ENCODE peak calls at places on chromosomes 6 and 20, in nine cellular contexts. One of them, this sample, is unnamed.

GRCh38 chr6:44304282-44305199 is 8.6 kb downstream of the AARS2 start:
- DNase-seq in fibroblast of lung: peak; percentile 33
- DNase-seq in ovary: no peak
- DNase-seq in AG10803: peak; percentile 45
- DNase-seq in AG04450: no peak
- DNase-seq in PC-9: peak; percentile 22
- DNase-seq in lung: no peak
- DNase-seq in cardiac fibroblast: peak; percentile 54
- DNase-seq in endothelial cell: peak; percentile 62
- DNase-seq in this sample: peak; percentile 71

GRCh38 chr20:46035713-46036112 is 6.7 kb downstream of the SLC12A5 start:
- DNase-seq in endothelial cell: no peak
- DNase-seq in fibroblast of lung: no peak
- DNase-seq in ovary: no peak
- DNase-seq in lung: no peak
- DNase-seq in cardiac fibroblast: no peak
- DNase-seq in PC-9: no peak
- DNase-seq in AG10803: no peak
- DNase-seq in AG04450: no peak
- DNase-seq in this sample: no peak

GRCh38 chr20:62774762-62775161 is 21.5 kb upstream of the MRGBP start:
- DNase-seq in ovary: no peak
- DNase-seq in PC-9: no peak
- DNase-seq in AG10803: no peak
- DNase-seq in endothelial cell: no peak
- DNase-seq in fibroblast of lung: no peak
- DNase-seq in cardiac fibroblast: no peak
- DNase-seq in lung: no peak
- DNase-seq in AG04450: no peak
- DNase-seq in this sample: no peak

GRCh38 chr20:46129955-46130481 is 11.9 kb downstream of the CD40 start:
- DNase-seq in PC-9: no peak
- DNase-seq in ovary: no peak
- DNase-seq in endothelial cell: no peak
- DNase-seq in AG10803: no peak
- DNase-seq in AG04450: no peak
- DNase-seq in cardiac fibroblast: no peak
- DNase-seq in lung: no peak
- DNase-seq in fibroblast of lung: no peak
- DNase-seq in this sample: no peak

GRCh38 chr6:54860739-54861138 is 14.2 kb downstream of the FAM83B start:
- DNase-seq in lung: no peak
- DNase-seq in fibroblast of lung: peak; percentile 58
- DNase-seq in cardiac fibroblast: peak; percentile 20
- DNase-seq in ovary: no peak
- DNase-seq in AG04450: no peak
- DNase-seq in endothelial cell: no peak
- DNase-seq in PC-9: no peak
- DNase-seq in AG10803: peak; percentile 32
- DNase-seq in this sample: no peak

GRCh38 chr20:43752561-43753301 is 25.9 kb upstream of the GTSF1L start:
- DNase-seq in fibroblast of lung: peak; percentile 89
- DNase-seq in endothelial cell: no peak
- DNase-seq in lung: peak; percentile 51
- DNase-seq in ovary: no peak
- DNase-seq in AG04450: no peak
- DNase-seq in PC-9: peak; percentile 49
- DNase-seq in AG10803: peak; percentile 94
- DNase-seq in cardiac fibroblast: peak; percentile 94
- DNase-seq in this sample: peak; percentile 70

GRCh38 chr20:62583424-62583920 is 58.8 kb upstream of the SLCO4A1 start:
- DNase-seq in AG04450: no peak
- DNase-seq in ovary: no peak
- DNase-seq in lung: no peak
- DNase-seq in PC-9: no peak
- DNase-seq in AG10803: peak; percentile 18
- DNase-seq in endothelial cell: no peak
- DNase-seq in cardiac fibroblast: no peak
- DNase-seq in fibroblast of lung: peak; percentile 9
- DNase-seq in this sample: no peak

GRCh38 chr6:30334077-30334476 is 7.3 kb downstream of the TRIM39 start:
- DNase-seq in fibroblast of lung: no peak
- DNase-seq in endothelial cell: no peak
- DNase-seq in AG10803: no peak
- DNase-seq in ovary: no peak
- DNase-seq in lung: no peak
- DNase-seq in PC-9: no peak
- DNase-seq in cardiac fibroblast: no peak
- DNase-seq in AG04450: no peak
- DNase-seq in this sample: no peak

GRCh38 chr6:6682225-6682624 is 93.7 kb downstream of the LY86 start:
- DNase-seq in fibroblast of lung: no peak
- DNase-seq in lung: no peak
- DNase-seq in endothelial cell: no peak
- DNase-seq in cardiac fibroblast: no peak
- DNase-seq in AG04450: no peak
- DNase-seq in ovary: no peak
- DNase-seq in AG10803: no peak
- DNase-seq in PC-9: no peak
- DNase-seq in this sample: no peak

GRCh38 chr6:87152528-87152950 is 2.8 kb upstream of the ZNF292 start:
- DNase-seq in lung: no peak
- DNase-seq in ovary: no peak
- DNase-seq in fibroblast of lung: peak; percentile 31
- DNase-seq in cardiac fibroblast: peak; percentile 24
- DNase-seq in endothelial cell: no peak
- DNase-seq in PC-9: no peak
- DNase-seq in AG04450: no peak
- DNase-seq in AG10803: peak; percentile 25
- DNase-seq in this sample: peak; percentile 13

GRCh38 chr20:16801919-16802651 is 53.9 kb downstream of the OTOR start:
- DNase-seq in AG10803: peak; percentile 53
- DNase-seq in lung: peak; percentile 59
- DNase-seq in fibroblast of lung: peak; percentile 58
- DNase-seq in cardiac fibroblast: peak; percentile 64
- DNase-seq in AG04450: peak; percentile 16
- DNase-seq in ovary: peak; percentile 49
- DNase-seq in PC-9: peak; percentile 64
- DNase-seq in endothelial cell: peak; percentile 82
- DNase-seq in this sample: peak; percentile 21

GRCh38 chr6:47794577-47795135 is 12.8 kb downstream of the OPN5 start:
- DNase-seq in AG04450: no peak
- DNase-seq in cardiac fibroblast: no peak
- DNase-seq in endothelial cell: no peak
- DNase-seq in ovary: no peak
- DNase-seq in PC-9: no peak
- DNase-seq in lung: no peak
- DNase-seq in AG10803: no peak
- DNase-seq in fibroblast of lung: no peak
- DNase-seq in this sample: no peak

GRCh38 chr6:157597461-157598312 is 216.7 kb downstream of the ZDHHC14 start:
- DNase-seq in PC-9: peak; percentile 42
- DNase-seq in endothelial cell: peak; percentile 47
- DNase-seq in AG10803: peak; percentile 34
- DNase-seq in ovary: no peak
- DNase-seq in cardiac fibroblast: peak; percentile 53
- DNase-seq in AG04450: no peak
- DNase-seq in fibroblast of lung: peak; percentile 55
- DNase-seq in lung: no peak
- DNase-seq in this sample: peak; percentile 72

GRCh38 chr6:43714311-43715055 is 26.9 kb upstream of the MRPS18A start:
- DNase-seq in endothelial cell: no peak
- DNase-seq in lung: no peak
- DNase-seq in AG10803: peak; percentile 44
- DNase-seq in ovary: peak; percentile 66
- DNase-seq in AG04450: peak; percentile 61
- DNase-seq in PC-9: no peak
- DNase-seq in cardiac fibroblast: no peak
- DNase-seq in fibroblast of lung: peak; percentile 85
- DNase-seq in this sample: no peak

GRCh38 chr6:7721654-7722053 is 4.2 kb upstream of the BMP6 start:
- DNase-seq in AG10803: peak; percentile 71
- DNase-seq in endothelial cell: no peak
- DNase-seq in fibroblast of lung: peak; percentile 52
- DNase-seq in cardiac fibroblast: peak; percentile 73
- DNase-seq in PC-9: no peak
- DNase-seq in AG04450: no peak
- DNase-seq in lung: no peak
- DNase-seq in ovary: no peak
- DNase-seq in this sample: peak; percentile 57
- TF ChIP-seq CTCF in AG10803: peak; percentile 59
- TF ChIP-seq CTCF in endothelial cell: peak; percentile 36
- TF ChIP-seq CTCF in fibroblast of lung: peak; percentile 31
- TF ChIP-seq CTCF in cardiac fibroblast: peak; percentile 34
- TF ChIP-seq CTCF in PC-9: peak; percentile 56
- TF ChIP-seq CTCF in AG04450: peak; percentile 24
- TF ChIP-seq CTCF in lung: no peak
- TF ChIP-seq CTCF in ovary: no peak
- TF ChIP-seq CTCF in this sample: peak; percentile 8

GRCh38 chr20:6178537-6178936 is 55.7 kb upstream of the FERMT1 start:
- DNase-seq in fibroblast of lung: peak; percentile 66
- DNase-seq in endothelial cell: peak; percentile 21
- DNase-seq in cardiac fibroblast: peak; percentile 72
- DNase-seq in AG04450: peak; percentile 3
- DNase-seq in PC-9: no peak
- DNase-seq in AG10803: peak; percentile 24
- DNase-seq in lung: no peak
- DNase-seq in ovary: no peak
- DNase-seq in this sample: no peak

GRCh38 chr20:6180531-6180930 is 57.7 kb upstream of the FERMT1 start:
- DNase-seq in endothelial cell: no peak
- DNase-seq in lung: no peak
- DNase-seq in PC-9: no peak
- DNase-seq in ovary: no peak
- DNase-seq in fibroblast of lung: no peak
- DNase-seq in cardiac fibroblast: no peak
- DNase-seq in AG04450: no peak
- DNase-seq in AG10803: no peak
- DNase-seq in this sample: no peak

GRCh38 chr20:6185268-6185667 is 62.4 kb upstream of the FERMT1 start:
- DNase-seq in PC-9: no peak
- DNase-seq in ovary: no peak
- DNase-seq in lung: no peak
- DNase-seq in AG04450: no peak
- DNase-seq in fibroblast of lung: no peak
- DNase-seq in AG10803: no peak
- DNase-seq in cardiac fibroblast: no peak
- DNase-seq in endothelial cell: no peak
- DNase-seq in this sample: no peak

DNA sequence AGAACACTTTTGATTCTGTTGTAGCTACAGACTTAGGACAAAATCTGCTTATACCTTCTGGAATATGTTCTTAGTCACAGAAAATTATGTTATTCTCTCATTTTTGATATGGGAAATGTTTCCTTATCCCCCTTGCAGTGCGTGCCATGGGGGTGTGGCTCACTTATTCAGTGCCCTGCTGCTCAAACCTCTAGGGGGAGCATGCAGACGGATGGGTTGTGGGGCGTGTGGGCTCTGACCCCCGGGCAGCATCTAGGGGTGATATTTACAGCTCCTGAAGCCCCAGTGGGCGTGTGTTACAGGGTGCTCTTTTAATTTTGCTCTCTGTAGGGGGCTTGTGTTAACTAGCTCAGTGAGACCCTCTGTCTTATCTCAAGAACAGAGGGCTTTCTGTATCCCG is 61.3 kb upstream of the FERMT1 start:
- DNase-seq in ovary: no peak
- DNase-seq in AG10803: no peak
- DNase-seq in cardiac fibroblast: no peak
- DNase-seq in endothelial cell: no peak
- DNase-seq in lung: no peak
- DNase-seq in AG04450: no peak
- DNase-seq in fibroblast of lung: no peak
- DNase-seq in PC-9: no peak
- DNase-seq in this sample: no peak
- TF ChIP-seq CTCF in ovary: no peak
- TF ChIP-seq CTCF in AG10803: no peak
- TF ChIP-seq CTCF in cardiac fibroblast: no peak
- TF ChIP-seq CTCF in endothelial cell: no peak
- TF ChIP-seq CTCF in lung: no peak
- TF ChIP-seq CTCF in AG04450: no peak
- TF ChIP-seq CTCF in fibroblast of lung: no peak
- TF ChIP-seq CTCF in PC-9: no peak
- TF ChIP-seq CTCF in this sample: peak; percentile 15

DNA sequence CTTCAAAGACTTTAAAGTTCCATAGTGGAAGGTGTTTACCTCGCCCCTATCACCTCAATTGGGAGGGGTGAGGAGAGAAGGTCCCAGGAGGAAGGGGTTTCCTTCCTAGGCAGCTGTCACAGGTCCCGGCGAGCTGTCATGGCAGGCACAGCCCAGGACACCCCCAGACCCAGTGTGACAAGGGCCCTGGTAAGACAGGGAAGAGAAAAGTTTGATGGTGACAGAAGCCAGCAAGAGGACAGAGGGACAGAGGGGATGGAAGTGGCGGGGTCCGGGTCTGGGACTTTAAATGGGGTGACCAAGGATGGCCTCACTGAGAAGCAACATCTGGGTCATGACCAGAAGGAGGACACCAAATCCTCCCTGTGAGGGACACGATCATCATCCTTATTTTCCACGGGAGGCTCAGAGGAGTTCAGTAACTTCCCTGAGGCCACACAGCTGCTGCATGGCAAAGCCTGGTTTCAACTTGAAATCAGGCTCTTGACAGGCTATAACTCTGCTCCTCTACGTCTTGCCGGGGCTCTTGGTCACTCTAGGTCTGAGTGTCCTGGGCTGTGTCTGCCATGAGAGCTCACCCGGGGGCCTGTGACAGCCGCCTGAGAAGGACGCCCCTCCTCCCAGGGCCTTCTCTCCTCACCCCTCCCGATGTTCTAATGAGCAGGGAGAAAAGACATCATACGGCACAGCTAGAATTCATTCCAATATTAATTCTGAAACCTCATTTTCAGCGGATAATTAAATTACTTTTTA is 222.3 kb downstream of the PREX1 start:
- DNase-seq in cardiac fibroblast: no peak
- DNase-seq in AG10803: no peak
- DNase-seq in fibroblast of lung: no peak
- DNase-seq in lung: no peak
- DNase-seq in AG04450: no peak
- DNase-seq in ovary: no peak
- DNase-seq in PC-9: no peak
- DNase-seq in endothelial cell: no peak
- DNase-seq in this sample: no peak
- TF ChIP-seq CTCF in cardiac fibroblast: no peak
- TF ChIP-seq CTCF in AG10803: no peak
- TF ChIP-seq CTCF in fibroblast of lung: no peak
- TF ChIP-seq CTCF in lung: no peak
- TF ChIP-seq CTCF in AG04450: no peak
- TF ChIP-seq CTCF in ovary: no peak
- TF ChIP-seq CTCF in PC-9: no peak
- TF ChIP-seq CTCF in endothelial cell: no peak
- TF ChIP-seq CTCF in this sample: no peak

DNA sequence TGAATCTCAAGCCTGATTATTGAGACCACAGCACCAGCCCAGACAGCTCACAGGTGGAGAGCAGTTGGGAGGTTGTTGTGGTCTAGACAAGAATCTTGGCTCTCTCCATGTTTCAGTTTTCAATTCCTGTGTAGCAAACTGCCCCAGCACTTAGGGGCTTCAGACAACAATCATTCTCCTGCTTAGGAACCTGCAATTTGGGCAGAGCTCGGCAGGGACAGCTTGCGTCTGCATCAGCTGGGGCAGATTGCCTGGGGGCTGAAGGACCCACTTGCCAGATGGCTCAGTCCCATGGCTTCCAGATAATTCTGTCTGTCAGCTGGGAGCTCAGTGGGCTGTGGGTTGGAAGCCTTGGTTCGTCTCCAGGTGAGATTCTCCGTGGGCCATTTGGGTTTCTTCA is 6.9 kb downstream of the TGM6 start:
- DNase-seq in endothelial cell: no peak
- DNase-seq in PC-9: no peak
- DNase-seq in lung: no peak
- DNase-seq in AG10803: no peak
- DNase-seq in AG04450: no peak
- DNase-seq in cardiac fibroblast: no peak
- DNase-seq in ovary: no peak
- DNase-seq in fibroblast of lung: no peak
- DNase-seq in this sample: no peak
- TF ChIP-seq CTCF in endothelial cell: peak; percentile 5
- TF ChIP-seq CTCF in PC-9: no peak
- TF ChIP-seq CTCF in lung: no peak
- TF ChIP-seq CTCF in AG10803: no peak
- TF ChIP-seq CTCF in AG04450: no peak
- TF ChIP-seq CTCF in cardiac fibroblast: no peak
- TF ChIP-seq CTCF in ovary: no peak
- TF ChIP-seq CTCF in fibroblast of lung: no peak
- TF ChIP-seq CTCF in this sample: no peak

This sample was measured in GM20000.